ENCODE peak calls at places on chromosome 15, in eight cellular contexts. H is kidney, M is endodermal cell, L is gastrocnemius medialis, A is lung, G is adrenal gland, E is transverse colon, V is vagina. T is an unnamed sample. For H3K4me1, the result is how much of the 10 kb centered on the place peaks cover.

GRCh38 chr15:41512078-41512394 is 1.6 kb downstream of the LTK start:
- DNase-seq in H (no peak), M (peak), L (no peak), A (no peak), G (no peak), E (peak), V (no peak), T (no peak)

GRCh38 chr15:49235446-49236207 is 65.6 kb downstream of the GALK2 start:
- DNase-seq in H (no peak), M (peak), L (peak), A (no peak), G (peak), E (peak), V (no peak), T (no peak)

GRCh38 chr15:95291878-95292472 is 1038.5 kb upstream of the NR2F2 start:
- DNase-seq in H (no peak), M (no peak), L (no peak), A (no peak), G (no peak), E (no peak), V (no peak), T (no peak)

GRCh38 chr15:85733415-85733814 is 61.3 kb downstream of the KLHL25 start:
- DNase-seq in H (no peak), M (no peak), L (no peak), A (no peak), G (no peak), E (no peak), V (no peak), T (no peak)

GRCh38 chr15:56984681-56985515 is 66.5 kb downstream of the TCF12 start:
- DNase-seq in H (no peak), M (no peak), L (no peak), A (no peak), G (no peak), E (no peak), V (no peak), T (no peak)

GRCh38 chr15:65082303-65082958 is 5.9 kb downstream of the KBTBD13 start:
- DNase-seq in H (no peak), M (peak), L (no peak), A (no peak), G (no peak), E (peak), V (no peak), T (no peak)

GRCh38 chr15:38085931-38086562 is 151.6 kb downstream of the TMCO5A start:
- DNase-seq in H (no peak), M (no peak), L (no peak), A (no peak), G (no peak), E (no peak), V (no peak), T (no peak)

GRCh38 chr15:68672781-68673205 is 94.0 kb downstream of the CORO2B start:
- DNase-seq in H (peak), M (peak), L (no peak), A (no peak), G (no peak), E (no peak), V (no peak), T (no peak)

GRCh38 chr15:96158938-96159337 is 171.6 kb upstream of the NR2F2 start:
- DNase-seq in H (no peak), M (no peak), L (no peak), A (no peak), G (peak), E (no peak), V (no peak), T (no peak)

GRCh38 chr15:67096536-67097294 is 31.3 kb downstream of the SMAD3 start:
- DNase-seq in H (no peak), M (no peak), L (no peak), A (no peak), G (no peak), E (no peak), V (no peak), T (no peak)

GRCh38 chr15:89531796-89532537 is 35.6 kb upstream of the RHCG start:
- DNase-seq in H (no peak), M (no peak), L (no peak), A (no peak), G (no peak), E (no peak), V (no peak), T (no peak)

GRCh38 chr15:80693682-80694623 is 1.2 kb upstream of the ABHD17C start:
- DNase-seq in H (no peak), M (no peak), L (no peak), A (no peak), G (no peak), E (no peak), V (no peak), T (no peak)

GRCh38 chr15:76338555-76339301 is 2.2 kb downstream of the ISL2 start:
- DNase-seq in H (no peak), M (no peak), L (no peak), A (no peak), G (no peak), E (no peak), V (no peak), T (no peak)

GRCh38 chr15:67148196-67148701 is 82.8 kb downstream of the SMAD3 start:
- DNase-seq in H (no peak), M (no peak), L (no peak), A (peak), G (no peak), E (no peak), V (no peak), T (no peak)

GRCh38 chr15:48012191-48012590 is 108.6 kb upstream of the SLC24A5 start:
- DNase-seq in H (no peak), M (no peak), L (no peak), A (no peak), G (no peak), E (no peak), V (no peak), T (no peak)

GRCh38 chr15:64961013-64961412 is 28.7 kb downstream of the SPG21 start:
- DNase-seq in H (no peak), M (no peak), L (no peak), A (no peak), G (no peak), E (no peak), V (no peak), T (no peak)

DNA sequence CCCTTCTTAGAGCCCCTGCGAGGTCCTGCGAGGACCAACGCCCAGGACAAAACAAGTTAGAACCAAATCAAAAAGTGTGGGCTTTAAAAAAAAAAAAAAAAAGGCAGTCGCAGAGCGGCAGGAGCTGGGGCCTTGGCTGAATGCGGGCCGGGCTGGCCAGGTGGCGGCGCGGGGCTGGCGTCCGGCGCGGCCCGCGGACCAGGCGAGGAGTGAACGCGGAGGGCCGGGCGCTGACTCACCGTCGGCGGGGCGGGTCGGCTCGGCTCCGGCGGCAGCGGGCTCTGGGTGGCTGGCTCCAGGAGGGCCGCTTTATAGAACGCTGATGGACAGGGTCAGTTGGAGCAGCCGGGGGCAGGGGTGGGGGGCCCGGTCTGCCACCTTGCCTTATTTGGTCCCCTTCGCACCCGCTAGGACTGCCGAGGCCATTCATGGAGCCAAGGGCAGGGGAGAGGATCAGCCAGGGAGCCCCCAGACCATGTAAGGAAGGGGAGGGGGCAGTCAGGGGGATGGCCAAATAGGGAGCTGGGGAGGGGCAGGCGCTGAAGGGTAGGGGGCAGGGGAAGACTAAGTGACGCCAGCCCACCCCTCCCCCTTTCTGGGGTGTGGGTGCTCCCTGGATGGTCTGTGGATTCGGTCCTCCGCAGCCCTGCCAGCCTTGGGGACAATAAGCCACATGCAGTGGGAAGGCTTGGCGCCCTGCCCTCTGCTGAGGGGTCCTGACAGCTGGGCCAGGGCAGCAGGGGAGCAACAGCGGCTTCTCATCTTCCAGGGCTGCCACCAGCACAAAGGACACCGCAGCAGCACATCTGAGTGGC is at the start of gene ACTC1:
- DNase-seq in H (peak), M (peak), L (peak), A (no peak), G (peak), E (no peak), V (no peak), T (peak)
- H3K4me3 ChIP-seq in H (no peak), M (no peak), L (peak), A (no peak), G (no peak), E (no peak), V (no peak), T (peak)

DNA sequence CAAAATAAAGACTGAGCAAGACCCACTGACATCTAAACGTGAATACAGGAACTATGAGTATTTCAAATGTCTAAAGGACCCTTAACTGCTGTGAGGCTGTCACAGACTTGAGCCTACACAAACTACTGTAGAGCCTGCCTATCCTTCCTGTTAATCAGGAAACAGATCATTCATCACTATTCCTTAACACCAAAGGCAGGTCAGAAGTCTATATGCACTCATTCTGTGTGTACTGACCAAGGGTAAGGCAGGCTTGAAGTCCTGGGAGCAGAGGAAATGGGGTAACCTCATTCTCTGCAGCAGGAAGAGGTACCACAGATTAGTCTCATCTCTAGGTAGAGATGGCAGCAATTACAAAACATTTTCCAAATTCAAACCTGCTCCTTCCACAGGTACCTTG is 30.7 kb downstream of the NPTN start:
- DNase-seq in H (no peak), M (no peak), L (no peak), A (no peak), G (no peak), E (no peak), V (no peak), T (no peak)
- H3K4me1 ChIP-seq in H (half or more), M (under half), L (half or more), A (half or more), G (under half), E (half or more), V (half or more), T (half or more)

DNA sequence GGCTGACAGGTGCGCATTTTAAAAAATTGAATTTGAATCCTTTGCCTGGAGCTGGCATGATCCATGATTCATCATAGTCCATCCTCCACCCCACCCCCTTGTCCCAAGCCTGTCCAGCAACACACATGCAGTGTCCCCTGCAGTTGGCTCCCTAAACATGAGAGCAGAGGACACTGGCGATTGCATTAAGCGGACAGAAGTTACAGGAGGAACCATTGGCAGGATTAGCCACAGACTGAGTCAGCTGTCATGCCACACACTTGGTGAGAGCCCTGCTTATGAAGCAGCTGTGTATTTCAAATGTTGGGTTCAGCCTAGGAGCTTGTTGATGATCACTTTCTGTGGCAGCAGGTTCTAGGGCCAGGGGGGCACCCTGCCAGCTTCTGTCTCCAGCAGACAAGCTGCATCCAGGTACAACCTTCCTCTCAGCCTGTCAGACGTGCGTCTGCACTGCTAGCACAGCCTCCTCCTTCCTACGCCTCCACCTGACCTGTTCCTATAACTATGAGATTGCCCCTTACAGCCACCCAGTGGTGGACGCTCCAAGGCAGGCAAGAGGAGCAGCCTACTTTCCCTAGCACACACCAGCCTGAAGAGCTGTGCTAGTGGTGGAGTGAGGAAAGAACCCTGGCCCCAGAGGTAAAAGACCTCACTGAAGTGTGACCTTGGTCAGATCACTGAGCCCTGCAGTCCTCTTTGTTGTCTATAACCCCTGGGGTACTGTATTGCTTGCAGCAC is 121.9 kb downstream of the SLCO3A1 start:
- DNase-seq in H (no peak), M (peak), L (peak), A (no peak), G (peak), E (no peak), V (no peak), T (no peak)
- H3K4me3 ChIP-seq in H (no peak), M (no peak), L (no peak), A (no peak), G (no peak), E (no peak), V (no peak), T (no peak)

GRCh38 chr15:32104061-32104980 is 74.0 kb downstream of the CHRNA7 start:
- DNase-seq in H (no peak), M (peak), L (no peak), A (no peak), G (no peak), E (no peak), V (no peak), T (no peak)

GRCh38 chr15:32105258-32106248 is 75.2 kb downstream of the CHRNA7 start:
- DNase-seq in H (no peak), M (peak), L (peak), A (no peak), G (no peak), E (no peak), V (no peak), T (no peak)

GRCh38 chr15:32106401-32107381 is 76.4 kb downstream of the CHRNA7 start:
- DNase-seq in H (no peak), M (peak), L (no peak), A (no peak), G (no peak), E (no peak), V (no peak), T (no peak)

GRCh38 chr15:32112101-32112500 is 81.8 kb downstream of the CHRNA7 start:
- DNase-seq in H (no peak), M (no peak), L (no peak), A (no peak), G (no peak), E (no peak), V (no peak), T (no peak)

GRCh38 chr15:32107477-32108080 is 77.3 kb downstream of the CHRNA7 start:
- DNase-seq in H (no peak), M (peak), L (no peak), A (no peak), G (no peak), E (no peak), V (no peak), T (no peak)
- H3K4me1 ChIP-seq in H (under half), M (under half), L (under half), A (under half), G (under half), E (under half), V (under half), T (under half)

DNA sequence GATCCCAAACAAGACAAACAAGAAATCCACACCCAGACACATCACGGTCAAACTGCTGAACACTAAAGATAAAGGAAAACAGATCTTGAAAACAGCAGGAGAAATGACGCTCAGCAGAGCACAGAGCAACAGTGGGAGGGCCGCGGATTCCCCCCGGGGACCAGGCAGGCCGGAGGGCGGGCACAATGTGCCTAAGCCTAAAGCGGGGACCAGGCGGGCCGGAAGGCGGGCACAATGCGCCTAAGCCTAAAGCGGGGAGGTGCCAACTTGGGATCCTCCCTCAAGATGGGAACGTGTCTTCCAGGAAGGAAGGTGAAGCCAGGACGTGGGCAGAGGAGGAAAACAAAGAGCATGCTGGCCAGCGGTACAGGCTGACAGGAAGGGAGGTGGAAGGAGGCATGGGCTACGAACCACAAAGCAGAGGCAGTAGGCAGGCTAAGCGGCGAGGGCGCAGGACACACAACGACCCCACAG is 31.1 kb downstream of the CYFIP1 start:
- DNase-seq in H (peak), M (peak), L (no peak), A (no peak), G (no peak), E (peak), V (no peak), T (no peak)
- H3K4me3 ChIP-seq in H (peak), M (no peak), L (peak), A (no peak), G (no peak), E (no peak), V (no peak), T (peak)

GRCh38 chr15:70289191-70289955 is 191.7 kb upstream of the TLE3 start:
- DNase-seq in H (no peak), M (peak), L (no peak), A (peak), G (no peak), E (no peak), V (no peak), T (no peak)

GRCh38 chr15:70281811-70282307 is 184.1 kb upstream of the TLE3 start:
- DNase-seq in H (no peak), M (no peak), L (no peak), A (no peak), G (peak), E (no peak), V (no peak), T (no peak)

GRCh38 chr15:70284438-70285214 is 186.9 kb upstream of the TLE3 start:
- DNase-seq in H (no peak), M (peak), L (no peak), A (peak), G (peak), E (no peak), V (no peak), T (no peak)

GRCh38 chr15:70283511-70283910 is 185.8 kb upstream of the TLE3 start:
- DNase-seq in H (no peak), M (no peak), L (no peak), A (no peak), G (no peak), E (no peak), V (no peak), T (no peak)

DNA sequence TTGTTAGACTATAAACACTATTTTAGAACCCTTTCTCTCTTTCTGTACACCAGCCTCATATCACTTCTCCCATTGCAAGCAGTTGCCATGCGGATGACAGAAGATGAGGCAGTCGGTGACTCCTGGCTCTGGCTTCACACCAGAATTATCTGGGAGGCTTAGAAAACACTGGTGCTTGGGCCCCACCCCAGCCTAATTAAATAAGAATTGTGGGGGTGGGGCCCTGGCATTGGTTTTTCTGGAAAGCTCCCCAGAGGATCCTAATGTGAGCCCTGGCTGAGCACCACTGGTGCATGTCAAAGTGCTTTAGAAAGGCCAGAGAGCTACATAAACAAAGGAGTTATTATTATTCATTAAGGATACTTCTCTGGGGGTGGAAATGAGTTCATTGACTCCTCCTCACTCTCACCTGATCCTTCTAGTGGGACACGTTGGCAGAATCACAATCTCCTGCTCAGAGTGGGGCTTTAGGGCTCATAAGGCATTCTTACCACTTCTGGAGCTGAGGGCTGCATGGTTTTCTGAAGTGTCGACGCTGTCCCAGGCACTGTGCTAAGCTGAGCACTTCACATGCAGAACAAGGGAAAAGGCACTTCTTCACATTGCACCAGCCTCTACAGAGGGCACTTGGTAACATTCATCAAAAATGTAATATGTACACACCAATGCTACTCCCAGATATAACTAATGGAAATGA is 188.5 kb upstream of the TLE3 start:
- DNase-seq in H (no peak), M (peak), L (no peak), A (peak), G (no peak), E (no peak), V (no peak), T (no peak)
- H3K4me1 ChIP-seq in H (under half), M (under half), L (under half), A (under half), G (under half), E (under half), V (under half), T (under half)

GRCh38 chr15:100972975-100973350 is 53.8 kb downstream of the LRRK1 start:
- DNase-seq in H (peak), M (peak), L (no peak), A (no peak), G (no peak), E (no peak), V (no peak), T (no peak)
- H3K4me3 ChIP-seq in H (no peak), M (peak), L (peak), A (no peak), G (no peak), E (peak), V (peak), T (peak)

DNA sequence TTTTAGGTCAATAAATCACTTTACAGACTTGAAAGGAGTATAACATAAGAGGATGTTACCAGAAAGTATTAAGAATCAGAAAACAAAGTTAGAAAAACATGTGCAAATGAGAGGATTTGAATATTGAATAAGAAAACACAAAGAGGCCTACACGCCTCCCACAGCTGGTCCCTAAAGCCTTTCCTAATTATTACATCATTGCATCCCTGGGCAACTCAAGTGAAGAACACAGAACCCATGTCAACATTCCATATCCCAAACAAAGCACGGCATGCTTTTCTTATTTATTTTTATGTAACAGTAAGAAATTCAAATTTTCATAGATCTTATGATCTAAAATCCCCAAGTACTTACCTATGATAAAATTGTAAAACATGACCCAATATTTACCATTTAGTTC is 61.2 kb downstream of the HERC1 start:
- DNase-seq in H (no peak), M (no peak), L (no peak), A (no peak), G (no peak), E (no peak), V (no peak), T (no peak)
- H3K4me1 ChIP-seq in H (under half), M (under half), L (under half), A (under half), G (under half), E (under half), V (under half), T (under half)

T was measured in thoracic aorta.